ENCODE peak calls at places on chromosomes 1 and 21, in seven cellular contexts. B is Kasumi-1, L is AG08395, U is memory B cell, P is RPMI7951, Y is breast epithelium, W is left lung. M is an unnamed sample.

GRCh38 chr1:166814611-166815010 is 24.7 kb upstream of the POGK start:
- DNase-seq in B (no peak), L (peak), U (no peak), P (peak), Y (no peak), W (no peak), M (no peak)

GRCh38 chr21:39633043-39633442 is 20.3 kb downstream of the B3GALT5 start:
- DNase-seq in B (no peak), L (peak), U (no peak), P (peak), Y (no peak), W (no peak), M (no peak)

GRCh38 chr21:38850277-38850951 is 44.7 kb downstream of the ETS2 start:
- DNase-seq in B (no peak), L (no peak), U (no peak), P (no peak), Y (no peak), W (no peak), M (no peak)

GRCh38 chr1:14962407-14962806 is 191.1 kb upstream of the TMEM51 start:
- DNase-seq in B (no peak), L (no peak), U (no peak), P (no peak), Y (no peak), W (no peak), M (no peak)

GRCh38 chr1:119449964-119450363 is 35.0 kb downstream of the HSD3B2 start:
- DNase-seq in B (peak), L (no peak), U (no peak), P (peak), Y (no peak), W (no peak), M (no peak)

GRCh38 chr1:224052767-224053166 is 61.1 kb upstream of the FBXO28 start:
- DNase-seq in B (no peak), L (peak), U (no peak), P (peak), Y (no peak), W (no peak), M (no peak)

GRCh38 chr1:162011337-162012012 is 12.2 kb downstream of the OLFML2B start:
- DNase-seq in B (no peak), L (no peak), U (no peak), P (peak), Y (no peak), W (no peak), M (no peak)

GRCh38 chr21:29624776-29625175 is 315.0 kb downstream of the GRIK1 start:
- DNase-seq in B (no peak), L (no peak), U (no peak), P (no peak), Y (no peak), W (no peak), M (no peak)

GRCh38 chr1:16718908-16719533 is 21.3 kb upstream of the RNU1-4 start:
- DNase-seq in B (no peak), L (no peak), U (no peak), P (no peak), Y (peak), W (peak), M (no peak)

GRCh38 chr1:54052470-54052933 is 502 bp downstream of the TMEM59 start:
- DNase-seq in B (peak), L (peak), U (peak), P (peak), Y (no peak), W (no peak), M (no peak)

GRCh38 chr1:205424881-205425635 is 3.2 kb upstream of the LEMD1 start:
- DNase-seq in B (no peak), L (no peak), U (no peak), P (no peak), Y (no peak), W (no peak), M (no peak)

M was measured in thoracic aorta.